ENCODE peak calls at places on chromosomes 12 and 14, in five cellular contexts. O is ovary, M is astrocyte, L is esophagus squamous epithelium, J is Peyer's patch. H is an unnamed sample.

GRCh38 chr14:105853089-105853906 is 326.9 kb downstream of the TMEM121 start:
- DNase-seq in J (peak; percentile 15), O (peak; percentile 17), L (no peak), M (no peak), H (no peak)

GRCh38 chr12:55073043-55074022 is 52.9 kb upstream of the OR9K2 start:
- DNase-seq in L (no peak), M (peak; percentile 32), O (peak; percentile 75), J (peak; percentile 80), H (peak; percentile 76)

GRCh38 chr12:51635371-51635770 is 44.3 kb downstream of the SCN8A start:
- DNase-seq in O (no peak), L (no peak), M (peak; percentile 50), J (no peak), H (no peak)

GRCh38 chr12:68286396-68286795 is 33.0 kb upstream of the IL22 start:
- DNase-seq in O (no peak), L (no peak), J (no peak), M (no peak), H (no peak)

GRCh38 chr12:123829561-123829960 is 67.5 kb downstream of the DNAH10 start:
- DNase-seq in O (no peak), M (no peak), J (no peak), L (no peak), H (no peak)

GRCh38 chr14:36521598-36522345 is 1.7 kb upstream of the NKX2-1 start:
- DNase-seq in O (no peak), M (no peak), L (no peak), J (no peak), H (peak; percentile 62)

GRCh38 chr14:92786427-92786756 is 7.7 kb upstream of the GOLGA5 start:
- DNase-seq in O (no peak), M (no peak), J (no peak), L (no peak), H (no peak)

GRCh38 chr14:68401320-68401719 is 391.5 kb downstream of the ZFP36L1 start:
- DNase-seq in M (no peak), J (no peak), O (no peak), L (no peak), H (no peak)

GRCh38 chr12:54562720-54563356 is 13.4 kb downstream of the PDE1B start:
- DNase-seq in J (no peak), L (no peak), O (no peak), M (no peak), H (no peak)

GRCh38 chr12:4985820-4986219 is 57.9 kb upstream of the KCNA5 start:
- DNase-seq in J (no peak), M (no peak), L (no peak), O (no peak), H (no peak)

GRCh38 chr14:100588671-100589070 is 1.5 kb upstream of the BEGAIN start:
- DNase-seq in M (no peak), L (no peak), O (peak; percentile 16), J (no peak), H (no peak)

GRCh38 chr12:58310828-58311273 is 369.5 kb downstream of the ATP23 start:
- DNase-seq in J (no peak), M (peak; percentile 99), O (no peak), L (no peak), H (no peak)

GRCh38 chr12:15796493-15797141 is 7.4 kb upstream of the EPS8 start:
- DNase-seq in O (no peak), J (no peak), L (no peak), M (peak; percentile 61), H (no peak)

GRCh38 chr12:12240671-12241345 is 26.0 kb downstream of the LRP6 start:
- DNase-seq in M (peak; percentile 77), J (no peak), O (no peak), L (no peak), H (no peak)

GRCh38 chr12:113142886-113143329 is 6.6 kb upstream of the CFAP73 start:
- DNase-seq in J (no peak), M (no peak), L (no peak), O (no peak), H (no peak)

GRCh38 chr14:68042591-68043210 is 223.1 kb downstream of the RAD51B start:
- DNase-seq in L (no peak), O (no peak), M (no peak), J (no peak), H (peak; percentile 70)

GRCh38 chr14:93897476-93897845 is 29.7 kb upstream of the FAM181A start:
- DNase-seq in M (no peak), L (no peak), O (no peak), J (no peak), H (no peak)

GRCh38 chr12:45231515-45232145 is 15.7 kb downstream of the ANO6 start:
- DNase-seq in O (no peak), L (no peak), J (no peak), M (peak; percentile 88), H (no peak)

GRCh38 chr14:105840266-105841021 is 314.1 kb downstream of the TMEM121 start:
- DNase-seq in M (no peak), L (no peak), J (no peak), O (peak; percentile 21), H (no peak)

GRCh38 chr12:72271401-72271740 is 799 bp upstream of the TRHDE start:
- DNase-seq in O (peak; percentile 60), M (no peak), J (no peak), L (no peak), H (no peak)

GRCh38 chr14:99327050-99327449 is 55.1 kb upstream of the BCL11B start:
- DNase-seq in M (no peak), L (no peak), O (peak; percentile 1), J (no peak), H (no peak)

GRCh38 chr14:22837750-22838538 is 1.6 kb downstream of the MMP14 start:
- DNase-seq in M (peak; percentile 41), J (no peak), O (peak; percentile 83), L (no peak), H (peak; percentile 40)

GRCh38 chr12:70365648-70366518 is at the start of gene KCNMB4:
- DNase-seq in M (peak; percentile 18), O (peak; percentile 76), L (peak; percentile 5), J (peak; percentile 60), H (peak; percentile 70)

DNA sequence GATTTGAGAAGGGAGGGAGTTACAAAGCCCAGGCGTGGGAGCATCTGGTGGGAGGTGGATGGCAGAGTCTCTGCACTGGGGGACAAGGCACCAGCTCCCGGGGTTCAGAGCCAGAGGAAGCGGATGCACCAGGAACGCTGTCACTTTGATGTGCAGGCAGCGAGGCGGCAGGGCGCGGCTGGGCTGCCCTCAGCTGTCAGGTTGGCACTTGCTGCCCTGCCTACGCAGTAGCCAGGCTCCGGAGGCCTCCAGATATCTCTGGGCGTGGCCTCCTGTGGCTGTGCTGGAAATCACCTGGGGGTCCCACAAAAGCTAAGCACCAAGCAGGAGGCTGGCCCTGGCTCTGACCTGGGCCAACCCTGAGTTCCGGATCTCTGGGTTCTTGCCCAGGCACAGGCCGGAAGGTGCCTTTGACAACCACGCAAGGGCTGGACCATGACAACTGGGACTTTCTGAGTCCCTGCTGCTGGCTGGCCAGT is 62.1 kb upstream of the MAP1LC3B2 start:
- DNase-seq in M (no peak), L (no peak), J (no peak), O (no peak), H (no peak)
- H3K27ac ChIP-seq in M (no peak overlapping the region), L (peak overlapping the region; percentile 42), J (no peak overlapping the region), O (no peak overlapping the region), H (no peak overlapping the region)

DNA sequence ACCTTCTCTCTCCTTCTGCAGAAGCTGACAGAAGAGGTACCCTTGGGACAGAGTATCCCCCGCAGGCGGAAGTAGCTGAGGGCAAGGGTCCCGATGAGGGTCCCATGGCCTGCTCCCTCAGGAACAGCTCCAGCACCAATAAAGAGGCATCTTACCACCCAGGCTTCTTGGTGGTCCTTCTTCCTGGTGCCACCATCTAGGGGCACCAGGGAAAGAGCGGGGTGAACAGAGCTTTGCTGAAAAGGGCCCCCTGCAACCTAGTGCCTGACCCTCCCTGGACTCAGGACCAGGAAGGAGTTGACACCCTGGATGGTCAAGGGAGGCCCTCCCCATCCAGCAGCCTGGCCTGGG is 591 bp upstream of the IRF9 start:
- DNase-seq in J (no peak), O (no peak), L (no peak), M (no peak), H (no peak)
- H3K27ac ChIP-seq in J (peak overlapping the region; percentile 95), O (peak overlapping the region; percentile 84), L (peak overlapping the region; percentile 98), M (peak overlapping the region; percentile 23), H (peak overlapping the region; percentile 97)

DNA sequence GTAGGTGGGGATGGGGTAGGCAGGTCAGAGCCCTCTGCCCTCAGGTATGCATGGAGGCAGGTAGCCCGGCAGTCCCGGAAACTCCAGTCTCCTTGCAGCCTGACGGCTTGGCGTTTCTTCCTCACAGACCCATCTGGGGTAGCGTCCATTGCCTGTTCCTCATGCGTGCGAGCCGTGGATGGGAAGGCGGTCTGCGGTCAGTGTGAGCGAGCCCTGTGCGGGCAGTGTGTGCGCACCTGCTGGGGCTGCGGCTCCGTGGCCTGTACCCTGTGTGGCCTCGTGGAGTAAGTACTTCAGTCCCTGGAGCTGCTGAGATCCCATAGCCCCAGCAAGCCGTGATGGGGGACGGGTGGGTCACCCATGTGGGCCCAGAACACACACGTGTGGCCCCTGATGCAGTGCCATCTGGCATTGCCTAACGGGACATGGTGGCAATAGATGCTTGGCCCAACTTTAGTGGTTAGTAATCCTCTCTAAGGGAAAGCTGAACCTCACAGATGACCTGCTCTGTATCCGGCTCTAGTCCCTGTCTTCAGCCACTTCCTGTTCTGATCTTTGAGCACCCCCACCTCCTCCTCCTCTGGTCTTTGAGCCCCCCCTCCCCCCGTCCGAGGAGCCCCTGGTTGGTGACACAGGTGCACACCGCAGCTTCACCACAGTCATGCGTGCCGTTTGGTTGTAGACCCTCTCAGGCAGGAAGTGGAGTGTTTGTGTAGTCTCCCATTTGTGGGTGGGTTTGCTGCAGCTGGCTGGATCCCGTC is 3.7 kb downstream of the SIVA1 start:
- DNase-seq in M (no peak), O (no peak), J (peak; percentile 29), L (no peak), H (no peak)
- H3K27ac ChIP-seq in M (no peak overlapping the region), O (no peak overlapping the region), J (no peak overlapping the region), L (no peak overlapping the region), H (no peak overlapping the region)

DNA sequence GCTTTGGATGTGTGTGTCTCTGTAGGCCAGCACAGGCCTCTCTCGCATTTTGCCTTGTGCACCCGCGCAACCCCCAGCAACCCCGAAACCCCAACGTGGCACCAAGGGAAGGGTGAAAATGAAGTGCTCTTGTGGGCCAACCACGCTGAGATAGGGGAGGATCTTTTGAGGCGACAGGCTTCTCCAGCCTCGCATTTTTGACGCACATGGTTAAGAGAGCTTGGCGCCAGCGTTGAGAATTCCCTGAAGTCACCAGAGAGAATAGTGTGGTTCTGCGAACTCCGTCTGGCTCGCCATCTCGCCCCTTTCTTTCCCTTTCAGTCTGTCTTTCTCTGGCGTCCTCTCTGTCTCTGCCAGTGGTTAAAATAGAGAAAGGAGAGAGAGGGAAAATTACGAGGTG is 1.9 kb upstream of the TBX3 start:
- DNase-seq in M (no peak), J (no peak), O (no peak), L (no peak), H (peak; percentile 92)
- H3K27ac ChIP-seq in M (no peak overlapping the region), J (no peak overlapping the region), O (no peak overlapping the region), L (no peak overlapping the region), H (peak overlapping the region; percentile 99)

GRCh38 chr14:88995437-88996198 is 171.2 kb downstream of the TTC8 start:
- DNase-seq in L (no peak), J (no peak), M (peak; percentile 99), O (no peak), H (peak; percentile 52)
- H3K27ac ChIP-seq in L (no peak overlapping the region), J (no peak overlapping the region), M (peak overlapping the region; percentile 45), O (no peak overlapping the region), H (no peak overlapping the region)

H was measured in thyroid gland.